ENCODE peak calls at places on chromosomes 1 and 21, in seven cellular contexts. G, T, E, K, R, X and Q are unnamed samples.

GRCh38 chr1:219938706-219939105 is 10.3 kb upstream of the SLC30A10 start:
- DNase-seq in T (no peak), E (no peak), R (no peak), X (peak; percentile 23), K (no peak), G (no peak), Q (no peak)

GRCh38 chr1:170872663-170873062 is 62.7 kb upstream of the MROH9 start:
- DNase-seq in K (no peak), E (no peak), G (no peak), X (no peak), R (no peak), T (no peak), Q (no peak)

GRCh38 chr1:202860744-202861419 is 28.1 kb downstream of the RABIF start:
- DNase-seq in X (peak; percentile 56), E (no peak), K (no peak), R (no peak), T (no peak), G (no peak), Q (no peak)

GRCh38 chr1:159838715-159839114 is 12.0 kb downstream of the SLAMF8 start:
- DNase-seq in G (no peak), R (no peak), K (no peak), T (no peak), E (no peak), X (no peak), Q (no peak)

GRCh38 chr1:243725846-243726245 is 124.2 kb downstream of the AKT3 start:
- DNase-seq in G (no peak), E (no peak), K (no peak), T (no peak), R (no peak), X (no peak), Q (no peak)

GRCh38 chr1:204854286-204854685 is 16.4 kb upstream of the NFASC start:
- DNase-seq in G (no peak), X (no peak), T (no peak), R (no peak), K (no peak), E (no peak), Q (no peak)

GRCh38 chr1:7470904-7471638 is 300.0 kb upstream of the VAMP3 start:
- DNase-seq in R (no peak), E (no peak), K (no peak), G (peak; percentile 51), X (peak; percentile 100), T (no peak), Q (no peak)

GRCh38 chr1:53125623-53126360 is 16.6 kb downstream of the SLC1A7 start:
- DNase-seq in T (no peak), G (peak; percentile 47), X (no peak), K (no peak), R (no peak), E (no peak), Q (no peak)

GRCh38 chr1:14486401-14487110 is 111.9 kb upstream of the KAZN start:
- DNase-seq in T (no peak), K (no peak), X (peak; percentile 94), E (no peak), G (no peak), R (no peak), Q (no peak)

GRCh38 chr1:93649231-93649630 is 32.4 kb downstream of the BCAR3 start:
- DNase-seq in T (no peak), E (no peak), R (no peak), G (no peak), X (peak; percentile 38), K (no peak), Q (no peak)

GRCh38 chr1:52157582-52157981 is 15.7 kb downstream of the ZFYVE9 start:
- DNase-seq in G (no peak), E (no peak), X (peak; percentile 64), R (no peak), T (no peak), K (no peak), Q (no peak)

GRCh38 chr1:185644531-185644930 is 89.7 kb upstream of the HMCN1 start:
- DNase-seq in X (peak; percentile 40), G (no peak), R (no peak), T (no peak), K (no peak), E (no peak), Q (no peak)

GRCh38 chr21:35438643-35439404 is 389.7 kb upstream of the RUNX1 start:
- DNase-seq in R (no peak), G (no peak), T (no peak), E (no peak), X (no peak), K (no peak), Q (no peak)

GRCh38 chr1:160761886-160762285 is 22.8 kb downstream of the SLAMF7 start:
- DNase-seq in T (no peak), X (peak; percentile 8), E (no peak), K (no peak), G (no peak), R (no peak), Q (no peak)

GRCh38 chr1:39971138-39971537 is 16.2 kb downstream of the MFSD2A start:
- DNase-seq in T (no peak), X (no peak), K (no peak), R (no peak), G (no peak), E (no peak), Q (no peak)

GRCh38 chr1:45974541-45975269 is 157.7 kb downstream of the PIK3R3 start:
- DNase-seq in X (no peak), G (no peak), R (no peak), E (no peak), T (no peak), K (no peak), Q (no peak)

GRCh38 chr21:32463889-32464300 is 51.4 kb downstream of the EVA1C start:
- DNase-seq in K (no peak), T (no peak), X (peak; percentile 59), G (no peak), R (no peak), E (no peak), Q (no peak)

GRCh38 chr1:156523801-156524480 is 23.4 kb upstream of the MEF2D start:
- DNase-seq in T (no peak), R (no peak), X (no peak), G (no peak), K (no peak), E (no peak), Q (no peak)

GRCh38 chr1:25744140-25744581 is 55.8 kb upstream of the SELENON start:
- DNase-seq in T (no peak), R (no peak), X (peak; percentile 77), K (no peak), E (no peak), G (peak; percentile 58), Q (peak; percentile 86)

GRCh38 chr1:101302831-101303511 is 66.2 kb downstream of the S1PR1 start:
- DNase-seq in E (no peak), X (peak; percentile 54), T (no peak), G (no peak), R (no peak), K (no peak), Q (no peak)

GRCh38 chr1:18575620-18576019 is 55.0 kb upstream of the PAX7 start:
- DNase-seq in G (peak; percentile 19), R (no peak), X (peak; percentile 49), K (no peak), E (no peak), T (peak; percentile 66), Q (no peak)

GRCh38 chr1:30511563-30512252 is 211.7 kb downstream of the MATN1 start:
- DNase-seq in X (peak; percentile 84), R (no peak), G (no peak), T (no peak), K (no peak), E (no peak), Q (no peak)

GRCh38 chr1:155309423-155310021 is 856 bp downstream of the FDPS start:
- DNase-seq in X (peak; percentile 31), R (no peak), E (no peak), G (no peak), K (no peak), T (peak; percentile 32), Q (no peak)

GRCh38 chr1:18537386-18538306 is 56.9 kb downstream of the KLHDC7A start:
- DNase-seq in R (no peak), K (no peak), G (no peak), T (no peak), X (no peak), E (no peak), Q (no peak)

GRCh38 chr1:209190591-209191241 is 392.8 kb upstream of the CAMK1G start:
- DNase-seq in E (no peak), T (peak; percentile 42), R (no peak), G (no peak), X (peak; percentile 54), K (no peak), Q (no peak)

GRCh38 chr1:8089535-8090228 is 63.6 kb upstream of the ERRFI1 start:
- DNase-seq in G (no peak), T (no peak), X (peak; percentile 70), R (no peak), E (no peak), K (no peak), Q (no peak)

GRCh38 chr1:152811671-152812070 is at the start of gene LCE1B:
- DNase-seq in K (no peak), T (no peak), X (no peak), G (no peak), R (no peak), E (no peak), Q (no peak)
- H3K9me3 ChIP-seq in K (no peaks in the 10 kb centered on the region), T (no peaks in the 10 kb centered on the region), X (no peaks in the 10 kb centered on the region), G (no peaks in the 10 kb centered on the region), R (no peaks in the 10 kb centered on the region), E (no peaks in the 10 kb centered on the region), Q (no peaks in the 10 kb centered on the region)

DNA sequence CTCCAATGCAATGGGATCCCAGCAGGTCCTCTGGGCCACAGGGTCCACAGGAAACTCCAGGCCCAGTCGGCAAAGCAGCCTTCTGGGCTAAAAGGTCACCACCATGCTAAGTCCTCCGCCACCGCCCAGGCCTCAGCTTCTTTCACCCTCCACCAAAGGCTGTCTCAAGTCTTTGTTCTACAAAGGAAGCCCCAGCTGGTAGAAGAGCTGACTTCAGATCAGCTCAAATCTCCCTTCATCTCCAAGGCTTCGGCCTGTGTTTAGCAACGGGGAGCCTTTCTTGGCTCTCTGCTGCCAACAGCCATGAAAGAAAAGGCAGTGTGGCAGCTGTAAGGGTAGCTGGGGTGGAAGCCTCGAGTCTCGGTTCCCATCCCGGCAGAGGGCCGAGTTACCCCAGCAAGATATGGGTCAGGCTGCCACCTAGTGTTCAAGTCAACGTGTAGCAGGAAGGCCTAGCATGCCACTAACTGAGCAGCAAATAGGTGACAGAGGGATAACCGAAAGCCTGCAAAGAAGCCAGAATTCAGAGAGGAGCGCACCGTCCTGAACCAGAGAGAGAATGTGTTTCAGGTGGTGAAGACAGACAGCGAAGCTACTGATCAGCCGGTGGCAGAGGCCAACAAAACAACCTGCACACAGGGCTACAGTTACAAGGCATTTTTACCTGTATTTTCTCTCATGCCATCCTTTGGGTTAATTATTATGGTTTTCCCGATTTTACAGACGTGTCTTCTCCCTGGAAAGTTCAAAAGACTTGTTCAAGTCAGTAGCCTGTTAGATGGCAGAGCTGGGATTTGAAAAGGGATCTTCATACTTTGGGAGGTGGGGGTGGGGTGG is 26.8 kb upstream of the CRNN start:
- DNase-seq in K (peak; percentile 56), T (peak; percentile 79), X (peak; percentile 89), R (no peak), G (peak; percentile 43), E (peak; percentile 34), Q (peak; percentile 16)
- H3K9me3 ChIP-seq in K (no peaks in the 10 kb centered on the region), T (no peaks in the 10 kb centered on the region), X (no peaks in the 10 kb centered on the region), R (no peaks in the 10 kb centered on the region), G (no peaks in the 10 kb centered on the region), E (no peaks in the 10 kb centered on the region), Q (no peaks in the 10 kb centered on the region)

GRCh38 chr1:167776151-167776550 is 54.4 kb downstream of the MPZL1 start:
- DNase-seq in X (peak; percentile 62), T (no peak), K (no peak), R (no peak), G (no peak), E (no peak), Q (no peak)
- H3K9me3 ChIP-seq in X (no peaks in the 10 kb centered on the region), T (no peaks in the 10 kb centered on the region), K (no peaks in the 10 kb centered on the region), R (no peaks in the 10 kb centered on the region), G (no peaks in the 10 kb centered on the region), E (no peaks in the 10 kb centered on the region), Q (no peaks in the 10 kb centered on the region)

GRCh38 chr1:2962061-2962460 is 59.2 kb upstream of the ACTRT2 start:
- DNase-seq in K (no peak), R (no peak), T (no peak), G (no peak), E (no peak), X (no peak), Q (no peak)
- H3K9me3 ChIP-seq in K (no peaks in the 10 kb centered on the region), R (peaks cover 13% of the 10 kb centered on the region), T (peaks cover 6% of the 10 kb centered on the region), G (peaks cover 19% of the 10 kb centered on the region), E (peaks cover 3% of the 10 kb centered on the region), X (no peaks in the 10 kb centered on the region), Q (no peaks in the 10 kb centered on the region)